ENCODE peak calls at places on chromosomes 16 and 17, in eight cellular contexts. Q is stimulated activated CD4-positive, alpha-beta T cell treated with anti-CD3 and anti-CD28 coated beads, Interleukin-1b, Interleukin-23, amount 100 ng/mL, for 4 hours; J is caudate nucleus; U is colonic mucosa; N is kidney; P is stimulated activated CD8-positive, alpha-beta memory T cell treated with anti-CD3 and anti-CD28 coated beads, Interleukin-4, amount 100 ng/mL, for 4 hours; T is AG10803; Z is Right ventricle myocardium superior. D is an unnamed sample.

GRCh38 chr16:17105239-17105721 is 365.5 kb downstream of the XYLT1 start:
- DNase-seq in N (no peak), Z (no peak), U (no peak), T (peak; percentile 2), J (no peak), P (no peak), Q (no peak), D (no peak)

GRCh38 chr17:45936610-45937009 is 42.3 kb downstream of the MAPT start:
- DNase-seq in Z (no peak), N (no peak), Q (no peak), J (no peak), T (no peak), P (no peak), U (no peak), D (no peak)

GRCh38 chr17:14359251-14359939 is 58.5 kb downstream of the HS3ST3B1 start:
- DNase-seq in Q (no peak), P (peak; percentile 38), T (no peak), Z (no peak), N (no peak), U (no peak), J (no peak), D (no peak)

GRCh38 chr16:84677017-84677803 is 22.6 kb upstream of the USP10 start:
- DNase-seq in Q (no peak), T (no peak), J (no peak), U (no peak), P (no peak), Z (no peak), N (no peak), D (no peak)

GRCh38 chr17:77951123-77951522 is 7.4 kb upstream of the TNRC6C start:
- DNase-seq in N (no peak), T (no peak), Q (no peak), P (no peak), J (no peak), U (no peak), Z (no peak), D (no peak)

GRCh38 chr17:63939884-63940283 is 7.8 kb upstream of the CD79B start:
- DNase-seq in Q (no peak), T (no peak), Z (no peak), N (peak; percentile 54), J (no peak), P (no peak), U (no peak), D (no peak)

GRCh38 chr17:59506907-59507726 is 58.3 kb upstream of the DHX40 start:
- DNase-seq in P (no peak), T (peak; percentile 56), U (no peak), Z (no peak), J (no peak), Q (no peak), N (no peak), D (no peak)

GRCh38 chr17:19328441-19329061 is 34.0 kb downstream of the B9D1 start:
- DNase-seq in J (no peak), T (no peak), P (no peak), N (no peak), U (no peak), Q (no peak), Z (no peak), D (no peak)

GRCh38 chr17:64234961-64235360 is 28.1 kb downstream of the TEX2 start:
- DNase-seq in Q (no peak), Z (no peak), U (no peak), J (no peak), N (no peak), P (no peak), T (no peak), D (no peak)

D was measured in mucosa of gallbladder.